ENCODE peak calls at places on chromosome 22, in eight cellular contexts. One of them, this sample, is unnamed.

GRCh38 chr22:29629382-29630179 is 26.1 kb downstream of the NF2 start:
- DNase-seq in naive thymus-derived CD8-positive, alpha-beta T cell: no peak
- DNase-seq in stimulated activated CD4-positive, alpha-beta T cell treated with anti-CD3 and anti-CD28 coated beads, Interleukin-12 subunit alpha, Interleukin-12 subunit beta, amount 100 ng/mL, for 4 hours: no peak
- DNase-seq in left colon: no peak
- DNase-seq in DMS 273 treated with DMSO at 0.1 percent for 48 hours: no peak
- DNase-seq in right cardiac atrium: no peak
- DNase-seq in cardiac septum: no peak
- DNase-seq in RWPE1: no peak
- DNase-seq in this sample: no peak

GRCh38 chr22:48837341-48837935 is 990.2 kb downstream of the BRD1 start:
- DNase-seq in cardiac septum: no peak
- DNase-seq in stimulated activated CD4-positive, alpha-beta T cell treated with anti-CD3 and anti-CD28 coated beads, Interleukin-12 subunit alpha, Interleukin-12 subunit beta, amount 100 ng/mL, for 4 hours: no peak
- DNase-seq in naive thymus-derived CD8-positive, alpha-beta T cell: no peak
- DNase-seq in DMS 273 treated with DMSO at 0.1 percent for 48 hours: no peak
- DNase-seq in RWPE1: no peak
- DNase-seq in left colon: no peak
- DNase-seq in right cardiac atrium: no peak
- DNase-seq in this sample: no peak

GRCh38 chr22:36373258-36373579 is 14.5 kb downstream of the MYH9 start:
- DNase-seq in RWPE1: no peak
- DNase-seq in DMS 273 treated with DMSO at 0.1 percent for 48 hours: no peak
- DNase-seq in stimulated activated CD4-positive, alpha-beta T cell treated with anti-CD3 and anti-CD28 coated beads, Interleukin-12 subunit alpha, Interleukin-12 subunit beta, amount 100 ng/mL, for 4 hours: no peak
- DNase-seq in left colon: no peak
- DNase-seq in right cardiac atrium: peak; percentile 59
- DNase-seq in cardiac septum: peak; percentile 92
- DNase-seq in naive thymus-derived CD8-positive, alpha-beta T cell: no peak
- DNase-seq in this sample: no peak

GRCh38 chr22:22684605-22685561 is 40.5 kb downstream of the GGTLC2 start:
- DNase-seq in right cardiac atrium: no peak
- DNase-seq in stimulated activated CD4-positive, alpha-beta T cell treated with anti-CD3 and anti-CD28 coated beads, Interleukin-12 subunit alpha, Interleukin-12 subunit beta, amount 100 ng/mL, for 4 hours: peak; percentile 4
- DNase-seq in DMS 273 treated with DMSO at 0.1 percent for 48 hours: no peak
- DNase-seq in cardiac septum: peak; percentile 58
- DNase-seq in naive thymus-derived CD8-positive, alpha-beta T cell: peak; percentile 13
- DNase-seq in RWPE1: no peak
- DNase-seq in left colon: peak; percentile 53
- DNase-seq in this sample: peak; percentile 46

GRCh38 chr22:20807315-20807752 is 33.4 kb downstream of the SERPIND1 start:
- DNase-seq in DMS 273 treated with DMSO at 0.1 percent for 48 hours: no peak
- DNase-seq in cardiac septum: no peak
- DNase-seq in stimulated activated CD4-positive, alpha-beta T cell treated with anti-CD3 and anti-CD28 coated beads, Interleukin-12 subunit alpha, Interleukin-12 subunit beta, amount 100 ng/mL, for 4 hours: no peak
- DNase-seq in RWPE1: peak; percentile 38
- DNase-seq in right cardiac atrium: no peak
- DNase-seq in naive thymus-derived CD8-positive, alpha-beta T cell: no peak
- DNase-seq in left colon: no peak
- DNase-seq in this sample: no peak

GRCh38 chr22:20967697-20968201 is 694 bp downstream of the AIFM3 start:
- DNase-seq in left colon: no peak
- DNase-seq in RWPE1: no peak
- DNase-seq in DMS 273 treated with DMSO at 0.1 percent for 48 hours: no peak
- DNase-seq in naive thymus-derived CD8-positive, alpha-beta T cell: no peak
- DNase-seq in stimulated activated CD4-positive, alpha-beta T cell treated with anti-CD3 and anti-CD28 coated beads, Interleukin-12 subunit alpha, Interleukin-12 subunit beta, amount 100 ng/mL, for 4 hours: no peak
- DNase-seq in cardiac septum: no peak
- DNase-seq in right cardiac atrium: peak; percentile 6
- DNase-seq in this sample: no peak

GRCh38 chr22:20959578-20960461 is 7.2 kb upstream of the AIFM3 start:
- DNase-seq in left colon: no peak
- DNase-seq in cardiac septum: no peak
- DNase-seq in naive thymus-derived CD8-positive, alpha-beta T cell: no peak
- DNase-seq in stimulated activated CD4-positive, alpha-beta T cell treated with anti-CD3 and anti-CD28 coated beads, Interleukin-12 subunit alpha, Interleukin-12 subunit beta, amount 100 ng/mL, for 4 hours: no peak
- DNase-seq in DMS 273 treated with DMSO at 0.1 percent for 48 hours: no peak
- DNase-seq in right cardiac atrium: no peak
- DNase-seq in RWPE1: no peak
- DNase-seq in this sample: no peak

GRCh38 chr22:23705358-23705757 is 14.5 kb downstream of the RGL4 start:
- DNase-seq in cardiac septum: no peak
- DNase-seq in right cardiac atrium: no peak
- DNase-seq in left colon: no peak
- DNase-seq in naive thymus-derived CD8-positive, alpha-beta T cell: no peak
- DNase-seq in DMS 273 treated with DMSO at 0.1 percent for 48 hours: no peak
- DNase-seq in stimulated activated CD4-positive, alpha-beta T cell treated with anti-CD3 and anti-CD28 coated beads, Interleukin-12 subunit alpha, Interleukin-12 subunit beta, amount 100 ng/mL, for 4 hours: no peak
- DNase-seq in RWPE1: no peak
- DNase-seq in this sample: no peak

GRCh38 chr22:35687461-35687860 is 30.2 kb upstream of the APOL5 start:
- DNase-seq in stimulated activated CD4-positive, alpha-beta T cell treated with anti-CD3 and anti-CD28 coated beads, Interleukin-12 subunit alpha, Interleukin-12 subunit beta, amount 100 ng/mL, for 4 hours: no peak
- DNase-seq in cardiac septum: no peak
- DNase-seq in left colon: no peak
- DNase-seq in DMS 273 treated with DMSO at 0.1 percent for 48 hours: no peak
- DNase-seq in naive thymus-derived CD8-positive, alpha-beta T cell: no peak
- DNase-seq in right cardiac atrium: no peak
- DNase-seq in RWPE1: no peak
- DNase-seq in this sample: no peak

GRCh38 chr22:26391623-26392022 is 37.4 kb upstream of the ASPHD2 start:
- DNase-seq in cardiac septum: no peak
- DNase-seq in left colon: no peak
- DNase-seq in RWPE1: no peak
- DNase-seq in right cardiac atrium: no peak
- DNase-seq in DMS 273 treated with DMSO at 0.1 percent for 48 hours: no peak
- DNase-seq in stimulated activated CD4-positive, alpha-beta T cell treated with anti-CD3 and anti-CD28 coated beads, Interleukin-12 subunit alpha, Interleukin-12 subunit beta, amount 100 ng/mL, for 4 hours: no peak
- DNase-seq in naive thymus-derived CD8-positive, alpha-beta T cell: no peak
- DNase-seq in this sample: no peak

GRCh38 chr22:44625981-44626687 is 75.9 kb upstream of the PRR5 start:
- DNase-seq in left colon: peak; percentile 71
- DNase-seq in cardiac septum: no peak
- DNase-seq in stimulated activated CD4-positive, alpha-beta T cell treated with anti-CD3 and anti-CD28 coated beads, Interleukin-12 subunit alpha, Interleukin-12 subunit beta, amount 100 ng/mL, for 4 hours: peak; percentile 73
- DNase-seq in right cardiac atrium: peak; percentile 65
- DNase-seq in naive thymus-derived CD8-positive, alpha-beta T cell: peak; percentile 83
- DNase-seq in RWPE1: peak; percentile 55
- DNase-seq in DMS 273 treated with DMSO at 0.1 percent for 48 hours: no peak
- DNase-seq in this sample: peak; percentile 61

GRCh38 chr22:35835998-35836691 is 118.5 kb downstream of the APOL5 start:
- DNase-seq in RWPE1: peak; percentile 75
- DNase-seq in stimulated activated CD4-positive, alpha-beta T cell treated with anti-CD3 and anti-CD28 coated beads, Interleukin-12 subunit alpha, Interleukin-12 subunit beta, amount 100 ng/mL, for 4 hours: no peak
- DNase-seq in naive thymus-derived CD8-positive, alpha-beta T cell: no peak
- DNase-seq in cardiac septum: no peak
- DNase-seq in DMS 273 treated with DMSO at 0.1 percent for 48 hours: peak; percentile 52
- DNase-seq in left colon: peak; percentile 31
- DNase-seq in right cardiac atrium: peak; percentile 43
- DNase-seq in this sample: no peak

GRCh38 chr22:20207277-20208025 is 56.6 kb upstream of the CCDC188 start:
- DNase-seq in right cardiac atrium: no peak
- DNase-seq in cardiac septum: no peak
- DNase-seq in naive thymus-derived CD8-positive, alpha-beta T cell: no peak
- DNase-seq in RWPE1: no peak
- DNase-seq in DMS 273 treated with DMSO at 0.1 percent for 48 hours: no peak
- DNase-seq in stimulated activated CD4-positive, alpha-beta T cell treated with anti-CD3 and anti-CD28 coated beads, Interleukin-12 subunit alpha, Interleukin-12 subunit beta, amount 100 ng/mL, for 4 hours: no peak
- DNase-seq in left colon: no peak
- DNase-seq in this sample: no peak

GRCh38 chr22:49469896-49470740 is 357.6 kb downstream of the BRD1 start:
- DNase-seq in DMS 273 treated with DMSO at 0.1 percent for 48 hours: no peak
- DNase-seq in stimulated activated CD4-positive, alpha-beta T cell treated with anti-CD3 and anti-CD28 coated beads, Interleukin-12 subunit alpha, Interleukin-12 subunit beta, amount 100 ng/mL, for 4 hours: no peak
- DNase-seq in left colon: no peak
- DNase-seq in naive thymus-derived CD8-positive, alpha-beta T cell: no peak
- DNase-seq in right cardiac atrium: no peak
- DNase-seq in cardiac septum: peak; percentile 54
- DNase-seq in RWPE1: no peak
- DNase-seq in this sample: no peak

GRCh38 chr22:36948273-36949055 is 35.0 kb downstream of the CSF2RB start:
- DNase-seq in DMS 273 treated with DMSO at 0.1 percent for 48 hours: no peak
- DNase-seq in stimulated activated CD4-positive, alpha-beta T cell treated with anti-CD3 and anti-CD28 coated beads, Interleukin-12 subunit alpha, Interleukin-12 subunit beta, amount 100 ng/mL, for 4 hours: no peak
- DNase-seq in RWPE1: no peak
- DNase-seq in left colon: no peak
- DNase-seq in naive thymus-derived CD8-positive, alpha-beta T cell: no peak
- DNase-seq in cardiac septum: no peak
- DNase-seq in right cardiac atrium: no peak
- DNase-seq in this sample: no peak

GRCh38 chr22:28837640-28838039 is 37.3 kb upstream of the XBP1 start:
- DNase-seq in naive thymus-derived CD8-positive, alpha-beta T cell: no peak
- DNase-seq in DMS 273 treated with DMSO at 0.1 percent for 48 hours: no peak
- DNase-seq in cardiac septum: no peak
- DNase-seq in left colon: no peak
- DNase-seq in stimulated activated CD4-positive, alpha-beta T cell treated with anti-CD3 and anti-CD28 coated beads, Interleukin-12 subunit alpha, Interleukin-12 subunit beta, amount 100 ng/mL, for 4 hours: no peak
- DNase-seq in RWPE1: no peak
- DNase-seq in right cardiac atrium: no peak
- DNase-seq in this sample: no peak

GRCh38 chr22:50678218-50678650 is 5.6 kb downstream of the SHANK3 start:
- DNase-seq in RWPE1: no peak
- DNase-seq in right cardiac atrium: no peak
- DNase-seq in naive thymus-derived CD8-positive, alpha-beta T cell: no peak
- DNase-seq in left colon: no peak
- DNase-seq in DMS 273 treated with DMSO at 0.1 percent for 48 hours: no peak
- DNase-seq in cardiac septum: peak; percentile 69
- DNase-seq in stimulated activated CD4-positive, alpha-beta T cell treated with anti-CD3 and anti-CD28 coated beads, Interleukin-12 subunit alpha, Interleukin-12 subunit beta, amount 100 ng/mL, for 4 hours: no peak
- DNase-seq in this sample: no peak

GRCh38 chr22:36104988-36105387 is 55.6 kb downstream of the APOL3 start:
- DNase-seq in RWPE1: no peak
- DNase-seq in DMS 273 treated with DMSO at 0.1 percent for 48 hours: no peak
- DNase-seq in cardiac septum: no peak
- DNase-seq in left colon: no peak
- DNase-seq in stimulated activated CD4-positive, alpha-beta T cell treated with anti-CD3 and anti-CD28 coated beads, Interleukin-12 subunit alpha, Interleukin-12 subunit beta, amount 100 ng/mL, for 4 hours: no peak
- DNase-seq in right cardiac atrium: no peak
- DNase-seq in naive thymus-derived CD8-positive, alpha-beta T cell: no peak
- DNase-seq in this sample: no peak

GRCh38 chr22:44172370-44173108 is 8.2 kb upstream of the PARVG start:
- DNase-seq in naive thymus-derived CD8-positive, alpha-beta T cell: no peak
- DNase-seq in DMS 273 treated with DMSO at 0.1 percent for 48 hours: no peak
- DNase-seq in RWPE1: no peak
- DNase-seq in stimulated activated CD4-positive, alpha-beta T cell treated with anti-CD3 and anti-CD28 coated beads, Interleukin-12 subunit alpha, Interleukin-12 subunit beta, amount 100 ng/mL, for 4 hours: no peak
- DNase-seq in right cardiac atrium: peak; percentile 62
- DNase-seq in cardiac septum: peak; percentile 91
- DNase-seq in left colon: peak; percentile 52
- DNase-seq in this sample: peak; percentile 69

GRCh38 chr22:36369922-36370781 is 17.6 kb downstream of the MYH9 start:
- DNase-seq in DMS 273 treated with DMSO at 0.1 percent for 48 hours: no peak
- DNase-seq in right cardiac atrium: no peak
- DNase-seq in cardiac septum: no peak
- DNase-seq in RWPE1: no peak
- DNase-seq in stimulated activated CD4-positive, alpha-beta T cell treated with anti-CD3 and anti-CD28 coated beads, Interleukin-12 subunit alpha, Interleukin-12 subunit beta, amount 100 ng/mL, for 4 hours: no peak
- DNase-seq in left colon: peak; percentile 70
- DNase-seq in naive thymus-derived CD8-positive, alpha-beta T cell: no peak
- DNase-seq in this sample: peak; percentile 55

GRCh38 chr22:50530857-50531545 is 1.2 kb upstream of the TYMP start:
- DNase-seq in stimulated activated CD4-positive, alpha-beta T cell treated with anti-CD3 and anti-CD28 coated beads, Interleukin-12 subunit alpha, Interleukin-12 subunit beta, amount 100 ng/mL, for 4 hours: peak; percentile 78
- DNase-seq in right cardiac atrium: peak; percentile 93
- DNase-seq in cardiac septum: peak; percentile 95
- DNase-seq in DMS 273 treated with DMSO at 0.1 percent for 48 hours: no peak
- DNase-seq in left colon: peak; percentile 94
- DNase-seq in RWPE1: no peak
- DNase-seq in naive thymus-derived CD8-positive, alpha-beta T cell: peak; percentile 56
- DNase-seq in this sample: peak; percentile 85

GRCh38 chr22:47055073-47055355 is 292.6 kb downstream of the TBC1D22A start:
- DNase-seq in left colon: no peak
- DNase-seq in stimulated activated CD4-positive, alpha-beta T cell treated with anti-CD3 and anti-CD28 coated beads, Interleukin-12 subunit alpha, Interleukin-12 subunit beta, amount 100 ng/mL, for 4 hours: no peak
- DNase-seq in cardiac septum: no peak
- DNase-seq in DMS 273 treated with DMSO at 0.1 percent for 48 hours: no peak
- DNase-seq in RWPE1: no peak
- DNase-seq in right cardiac atrium: no peak
- DNase-seq in naive thymus-derived CD8-positive, alpha-beta T cell: no peak
- DNase-seq in this sample: no peak

GRCh38 chr22:44368611-44369010 is 55.9 kb upstream of the SHISAL1 start:
- DNase-seq in RWPE1: no peak
- DNase-seq in DMS 273 treated with DMSO at 0.1 percent for 48 hours: no peak
- DNase-seq in naive thymus-derived CD8-positive, alpha-beta T cell: no peak
- DNase-seq in right cardiac atrium: no peak
- DNase-seq in cardiac septum: no peak
- DNase-seq in stimulated activated CD4-positive, alpha-beta T cell treated with anti-CD3 and anti-CD28 coated beads, Interleukin-12 subunit alpha, Interleukin-12 subunit beta, amount 100 ng/mL, for 4 hours: no peak
- DNase-seq in left colon: no peak
- DNase-seq in this sample: no peak

GRCh38 chr22:39241632-39242388 is 3.0 kb downstream of the PDGFB start:
- DNase-seq in RWPE1: no peak
- DNase-seq in naive thymus-derived CD8-positive, alpha-beta T cell: peak; percentile 79
- DNase-seq in DMS 273 treated with DMSO at 0.1 percent for 48 hours: no peak
- DNase-seq in cardiac septum: no peak
- DNase-seq in left colon: no peak
- DNase-seq in stimulated activated CD4-positive, alpha-beta T cell treated with anti-CD3 and anti-CD28 coated beads, Interleukin-12 subunit alpha, Interleukin-12 subunit beta, amount 100 ng/mL, for 4 hours: no peak
- DNase-seq in right cardiac atrium: no peak
- DNase-seq in this sample: no peak

GRCh38 chr22:46799626-46800025 is 37.2 kb downstream of the TBC1D22A start:
- DNase-seq in RWPE1: no peak
- DNase-seq in stimulated activated CD4-positive, alpha-beta T cell treated with anti-CD3 and anti-CD28 coated beads, Interleukin-12 subunit alpha, Interleukin-12 subunit beta, amount 100 ng/mL, for 4 hours: no peak
- DNase-seq in left colon: no peak
- DNase-seq in right cardiac atrium: no peak
- DNase-seq in DMS 273 treated with DMSO at 0.1 percent for 48 hours: no peak
- DNase-seq in naive thymus-derived CD8-positive, alpha-beta T cell: no peak
- DNase-seq in cardiac septum: no peak
- DNase-seq in this sample: no peak